ENCODE peak calls at places on chromosomes 2 and 18, in eight cellular contexts. V, C, O, J, F, L, A and D are unnamed samples.

GRCh38 chr2:241217320-241218031 is 29.0 kb downstream of the ANO7 start:
- DNase-seq in A (peak; percentile 74), O (peak; percentile 82), C (peak; percentile 83), F (peak; percentile 40), J (peak; percentile 72), V (peak; percentile 86), L (peak; percentile 66), D (peak; percentile 65)

GRCh38 chr18:42030586-42031182 is 75.7 kb downstream of the PIK3C3 start:
- DNase-seq in V (no peak), O (peak; percentile 13), F (no peak), J (no peak), C (no peak), A (peak; percentile 37), L (peak; percentile 7), D (no peak)

GRCh38 chr2:96142217-96143113 is 2.8 kb downstream of the DUSP2 start:
- DNase-seq in A (no peak), C (peak; percentile 73), V (no peak), O (no peak), L (no peak), J (no peak), F (no peak), D (no peak)

GRCh38 chr18:44839239-44839666 is 158.6 kb downstream of the SETBP1 start:
- DNase-seq in L (peak; percentile 66), F (no peak), A (peak; percentile 67), C (peak; percentile 91), V (peak; percentile 47), O (peak; percentile 53), J (peak; percentile 58), D (peak; percentile 25)

GRCh38 chr2:28747714-28748113 is 3.9 kb upstream of the PPP1CB start:
- DNase-seq in J (no peak), V (no peak), A (peak; percentile 11), F (no peak), C (peak; percentile 51), L (no peak), O (no peak), D (no peak)

GRCh38 chr2:109722026-109722425 is 72.1 kb upstream of the RGPD5 start:
- DNase-seq in L (no peak), V (no peak), C (peak; percentile 38), A (no peak), O (no peak), F (no peak), J (no peak), D (no peak)

GRCh38 chr2:176491172-176491904 is 222.1 kb downstream of the MTX2 start:
- DNase-seq in J (peak; percentile 77), L (peak; percentile 100), O (no peak), C (peak; percentile 57), A (no peak), V (peak; percentile 56), F (peak; percentile 100), D (peak; percentile 97)

GRCh38 chr2:230234845-230235244 is 9.3 kb downstream of the SP140 start:
- DNase-seq in O (no peak), C (no peak), A (no peak), V (no peak), J (no peak), F (no peak), L (peak; percentile 33), D (no peak)

GRCh38 chr18:74493689-74494088 is 2.5 kb upstream of the CNDP2 start:
- DNase-seq in O (peak; percentile 82), V (no peak), L (peak; percentile 54), A (peak; percentile 61), F (peak; percentile 31), C (peak; percentile 81), J (no peak), D (peak; percentile 39)

GRCh38 chr2:219171231-219171651 is 1.4 kb upstream of the SLC23A3 start:
- DNase-seq in O (peak; percentile 58), F (peak; percentile 51), C (peak; percentile 69), J (peak; percentile 46), L (peak; percentile 67), V (no peak), A (peak; percentile 51), D (peak; percentile 86)

GRCh38 chr2:239954166-239955085 is 70.7 kb downstream of the NDUFA10 start:
- DNase-seq in L (peak; percentile 41), F (no peak), V (no peak), A (no peak), O (no peak), J (peak; percentile 46), C (no peak), D (no peak)

GRCh38 chr2:48144777-48145176 is 238.5 kb upstream of the FBXO11 start:
- DNase-seq in J (no peak), L (peak; percentile 2), V (no peak), A (no peak), F (no peak), C (no peak), O (no peak), D (no peak)

GRCh38 chr2:217981084-217981730 is 21.6 kb downstream of the TNS1 start:
- DNase-seq in O (no peak), F (no peak), J (peak; percentile 14), A (no peak), V (no peak), L (no peak), C (peak; percentile 28), D (no peak)

GRCh38 chr2:43070676-43071491 is 155.5 kb downstream of the ZFP36L2 start:
- DNase-seq in V (no peak), C (peak; percentile 43), L (no peak), A (no peak), O (no peak), J (peak; percentile 45), F (no peak), D (peak; percentile 49)

GRCh38 chr18:31454066-31454708 is 6.6 kb downstream of the DSG3 start:
- DNase-seq in A (peak; percentile 21), F (peak; percentile 47), J (no peak), C (no peak), O (peak; percentile 82), V (no peak), L (peak; percentile 96), D (no peak)

GRCh38 chr2:45857848-45858520 is 206.5 kb downstream of the PRKCE start:
- DNase-seq in C (no peak), L (no peak), O (no peak), A (no peak), J (no peak), F (no peak), V (no peak), D (no peak)

GRCh38 chr2:239326831-239327535 is 73.8 kb downstream of the HDAC4 start:
- DNase-seq in J (no peak), V (no peak), A (no peak), F (no peak), C (peak; percentile 58), O (no peak), L (peak; percentile 42), D (no peak)

GRCh38 chr2:96556441-96557330 is 20.1 kb downstream of the ARID5A start:
- DNase-seq in F (no peak), A (peak; percentile 90), L (peak; percentile 91), V (no peak), J (no peak), O (peak; percentile 97), C (peak; percentile 85), D (peak; percentile 22)

GRCh38 chr2:43445248-43445647 is 150.6 kb downstream of the THADA start:
- DNase-seq in A (no peak), L (no peak), C (no peak), O (no peak), F (peak; percentile 73), J (no peak), V (no peak), D (no peak)

GRCh38 chr2:44130441-44130840 is 38.2 kb upstream of the PPM1B start:
- DNase-seq in V (no peak), O (peak; percentile 53), A (no peak), J (no peak), L (peak; percentile 50), F (no peak), C (no peak), D (peak; percentile 52)

GRCh38 chr2:177264209-177264538 is 353 bp downstream of the NFE2L2 start:
- DNase-seq in V (no peak), L (no peak), C (no peak), O (peak; percentile 53), A (peak; percentile 33), F (no peak), J (peak; percentile 53), D (peak; percentile 36)

GRCh38 chr18:9736942-9737813 is 29.1 kb downstream of the RAB31 start:
- DNase-seq in O (no peak), V (no peak), C (peak; percentile 69), L (peak; percentile 61), J (no peak), F (no peak), A (peak; percentile 35), D (no peak)

GRCh38 chr2:233656443-233656842 is 15.3 kb upstream of the UGT1A9 start:
- DNase-seq in C (no peak), V (no peak), A (no peak), O (no peak), F (no peak), L (no peak), J (no peak), D (no peak)

GRCh38 chr2:101802329-101802728 is 104.8 kb downstream of the MAP4K4 start:
- DNase-seq in O (peak; percentile 20), A (peak; percentile 62), V (no peak), L (no peak), F (no peak), J (no peak), C (peak; percentile 74), D (no peak)

GRCh38 chr2:196453613-196454047 is 185.9 kb upstream of the CCDC150 start:
- DNase-seq in V (peak; percentile 10), A (peak; percentile 66), O (peak; percentile 59), F (peak; percentile 16), J (no peak), L (peak; percentile 30), C (peak; percentile 62), D (peak; percentile 32)

GRCh38 chr2:19369341-19369955 is 11.0 kb upstream of the OSR1 start:
- DNase-seq in A (peak; percentile 38), C (no peak), J (no peak), V (no peak), O (peak; percentile 58), L (no peak), F (no peak), D (peak; percentile 59)